ENCODE peak calls at places on chromosome 21, in eight cellular contexts. B is NCI-H2081, H is A172, S is OCI-M1, O is epithelial cell of prostate, R is retina, F is EL, K is body of pancreas. A is an unnamed sample.

GRCh38 chr21:30033441-30033840 is 93.6 kb upstream of the GRIK1 start:
- DNase-seq in O (no peak), B (no peak), F (no peak), K (no peak), S (no peak), H (no peak), R (no peak), A (no peak)

GRCh38 chr21:44802396-44803153 is 955 bp upstream of the UBE2G2 start:
- DNase-seq in B (no peak), K (no peak), R (peak; percentile 36), O (no peak), S (peak; percentile 69), H (peak; percentile 15), F (peak; percentile 33), A (no peak)

GRCh38 chr21:39312112-39313041 is 1.1 kb downstream of the BRWD1 start:
- DNase-seq in O (peak; percentile 57), B (peak; percentile 82), K (peak; percentile 93), F (peak; percentile 88), R (peak; percentile 96), H (peak; percentile 89), S (peak; percentile 97), A (peak; percentile 89)

GRCh38 chr21:41170442-41170841 is 2.5 kb downstream of the BACE2 start:
- DNase-seq in B (no peak), S (peak; percentile 27), R (no peak), F (peak; percentile 39), K (peak; percentile 57), H (peak; percentile 57), O (no peak), A (no peak)

GRCh38 chr21:41222247-41223068 is 54.5 kb downstream of the BACE2 start:
- DNase-seq in B (no peak), S (no peak), K (no peak), F (no peak), R (no peak), H (peak; percentile 22), O (no peak), A (no peak)

GRCh38 chr21:45542667-45543370 is 579 bp upstream of the SLC19A1 start:
- DNase-seq in R (no peak), S (no peak), H (no peak), B (no peak), K (peak; percentile 36), O (no peak), F (no peak), A (no peak)

GRCh38 chr21:45528981-45529784 is 13.1 kb downstream of the SLC19A1 start:
- DNase-seq in R (no peak), F (no peak), S (no peak), O (no peak), H (no peak), K (no peak), B (no peak), A (no peak)

GRCh38 chr21:16535100-16535418 is 805.3 kb downstream of the USP25 start:
- DNase-seq in H (peak; percentile 92), O (no peak), F (peak; percentile 85), R (no peak), S (peak; percentile 76), K (peak; percentile 76), B (peak; percentile 39), A (peak; percentile 81)

GRCh38 chr21:29523646-29524045 is 224.9 kb downstream of the BACH1 start:
- DNase-seq in O (no peak), F (no peak), R (no peak), S (no peak), B (peak; percentile 4), K (peak; percentile 40), H (no peak), A (no peak)

GRCh38 chr21:33976082-33976979 is 60.7 kb upstream of the ATP5PO start:
- DNase-seq in H (peak; percentile 96), F (peak; percentile 98), R (peak; percentile 44), K (no peak), O (peak; percentile 97), S (peak; percentile 98), B (no peak), A (peak; percentile 99)

GRCh38 chr21:45126983-45127382 is 52.6 kb downstream of the ADARB1 start:
- DNase-seq in B (no peak), S (no peak), F (no peak), K (no peak), H (no peak), R (no peak), O (no peak), A (no peak)

GRCh38 chr21:41562101-41563000 is 54.4 kb upstream of the TMPRSS2 start:
- DNase-seq in F (peak; percentile 65), H (peak; percentile 88), B (no peak), K (no peak), O (no peak), R (no peak), S (no peak), A (no peak)

GRCh38 chr21:29642551-29643245 is 297.1 kb downstream of the GRIK1 start:
- DNase-seq in H (no peak), R (no peak), O (no peak), S (no peak), B (no peak), F (no peak), K (no peak), A (no peak)

GRCh38 chr21:39523398-39523797 is 71.6 kb downstream of the SH3BGR start:
- DNase-seq in S (no peak), F (no peak), K (peak; percentile 82), R (no peak), B (no peak), H (no peak), O (no peak), A (peak; percentile 18)

GRCh38 chr21:45151484-45152115 is 77.2 kb downstream of the ADARB1 start:
- DNase-seq in B (no peak), K (no peak), F (no peak), O (no peak), H (no peak), R (peak; percentile 63), S (no peak), A (no peak)

GRCh38 chr21:31555741-31556191 is 103.7 kb upstream of the SOD1 start:
- DNase-seq in O (no peak), R (peak; percentile 65), H (no peak), S (no peak), B (no peak), F (no peak), K (no peak), A (no peak)

GRCh38 chr21:43352568-43353281 is 74.2 kb downstream of the SIK1 start:
- DNase-seq in F (peak; percentile 19), H (peak; percentile 72), O (no peak), K (no peak), B (no peak), R (no peak), S (peak; percentile 29), A (peak; percentile 55)

GRCh38 chr21:34004984-34005383 is 68.4 kb upstream of the MRPS6 start:
- DNase-seq in B (no peak), F (no peak), H (no peak), R (no peak), K (no peak), S (no peak), O (no peak), A (no peak)

GRCh38 chr21:36429672-36430546 is 44.7 kb downstream of the CHAF1B start:
- DNase-seq in H (peak; percentile 100), R (peak; percentile 34), S (peak; percentile 99), F (peak; percentile 100), B (no peak), O (peak; percentile 99), K (peak; percentile 39), A (peak; percentile 99)

GRCh38 chr21:35465750-35466149 is 416.6 kb upstream of the RUNX1 start:
- DNase-seq in B (no peak), R (no peak), K (no peak), S (no peak), H (no peak), O (no peak), F (no peak), A (no peak)

GRCh38 chr21:42836402-42836666 is 43.0 kb downstream of the WDR4 start:
- DNase-seq in O (no peak), K (no peak), F (no peak), H (no peak), B (no peak), S (no peak), R (no peak), A (no peak)

GRCh38 chr21:45530423-45531113 is 11.7 kb downstream of the SLC19A1 start:
- DNase-seq in B (no peak), H (no peak), S (no peak), O (no peak), K (no peak), R (no peak), F (no peak), A (no peak)

GRCh38 chr21:44885615-44886014 is 12.1 kb upstream of the PTTG1IP start:
- DNase-seq in K (no peak), B (no peak), S (no peak), F (no peak), O (no peak), R (no peak), H (no peak), A (no peak)